ENCODE peak calls at places on chromosomes 2 and 18, in six cellular contexts. C, V, D, L, P and Y are unnamed samples.

GRCh38 chr18:50666536-50666935 is 106.6 kb downstream of the MAPK4 start:
- DNase-seq in C (no peak), V (no peak), D (no peak), L (no peak), P (no peak), Y (no peak)

GRCh38 chr2:123362671-123363070 is 662.4 kb upstream of the CNTNAP5 start:
- DNase-seq in C (no peak), V (no peak), D (no peak), L (no peak), P (no peak), Y (no peak)

GRCh38 chr2:43841949-43842865 is 3.4 kb downstream of the ABCG8 start:
- DNase-seq in C (no peak), V (no peak), D (no peak), L (no peak), P (no peak), Y (no peak)

GRCh38 chr2:211085056-211085680 is 528.8 kb downstream of the CPS1 start:
- DNase-seq in C (no peak), V (peak), D (no peak), L (no peak), P (peak), Y (peak)

GRCh38 chr2:54456526-54457325 is 599 bp downstream of the SPTBN1 start:
- DNase-seq in C (no peak), V (peak), D (peak), L (peak), P (peak), Y (no peak)

GRCh38 chr18:22065311-22065710 is 104.1 kb upstream of the GATA6 start:
- DNase-seq in C (no peak), V (no peak), D (no peak), L (no peak), P (no peak), Y (no peak)

GRCh38 chr2:173214213-173214612 is 138.6 kb downstream of the MAP3K20 start:
- DNase-seq in C (no peak), V (no peak), D (no peak), L (no peak), P (no peak), Y (no peak)

GRCh38 chr2:238379096-238379810 is 47.5 kb upstream of the ASB1 start:
- DNase-seq in C (peak), V (no peak), D (no peak), L (no peak), P (peak), Y (no peak)

GRCh38 chr2:2328847-2329246 is 2.2 kb downstream of the MYT1L start:
- DNase-seq in C (no peak), V (peak), D (no peak), L (peak), P (no peak), Y (peak)

GRCh38 chr2:221360742-221361141 is 211.4 kb downstream of the EPHA4 start:
- DNase-seq in C (no peak), V (no peak), D (no peak), L (no peak), P (peak), Y (no peak)

GRCh38 chr18:75070625-75071483 is 138.1 kb downstream of the PTGR3 start:
- DNase-seq in C (peak), V (peak), D (peak), L (no peak), P (peak), Y (peak)

GRCh38 chr2:217286833-217287232 is 427.0 kb upstream of the TNP1 start:
- DNase-seq in C (no peak), V (no peak), D (no peak), L (no peak), P (peak), Y (no peak)

GRCh38 chr2:1625281-1626001 is 118.9 kb downstream of the PXDN start:
- DNase-seq in C (no peak), V (no peak), D (no peak), L (peak), P (peak), Y (no peak)

GRCh38 chr2:191645807-191646611 is 31.9 kb upstream of the NABP1 start:
- DNase-seq in C (no peak), V (no peak), D (no peak), L (no peak), P (no peak), Y (no peak)

GRCh38 chr18:65954372-65954771 is 203.6 kb downstream of the CDH7 start:
- DNase-seq in C (no peak), V (no peak), D (no peak), L (no peak), P (no peak), Y (no peak)

GRCh38 chr2:98749053-98749450 is 18.1 kb upstream of the MGAT4A start:
- DNase-seq in C (no peak), V (no peak), D (peak), L (no peak), P (no peak), Y (no peak)

GRCh38 chr2:241083091-241083415 is 19.0 kb downstream of the MTERF4 start:
- DNase-seq in C (no peak), V (no peak), D (no peak), L (no peak), P (no peak), Y (no peak)

GRCh38 chr2:15912203-15912602 is 28.1 kb upstream of the MYCN start:
- DNase-seq in C (no peak), V (no peak), D (peak), L (no peak), P (peak), Y (no peak)

GRCh38 chr2:71894266-71894665 is 253.4 kb downstream of the CYP26B1 start:
- DNase-seq in C (no peak), V (no peak), D (no peak), L (peak), P (no peak), Y (no peak)

GRCh38 chr2:38374978-38375377 is 2.1 kb downstream of the ATL2 start:
- DNase-seq in C (no peak), V (no peak), D (no peak), L (no peak), P (no peak), Y (no peak)

GRCh38 chr2:122528958-122529670 is 773.7 kb downstream of the TSN start:
- DNase-seq in C (no peak), V (no peak), D (no peak), L (no peak), P (peak), Y (no peak)

GRCh38 chr2:173171924-173172643 is 96.4 kb downstream of the MAP3K20 start:
- DNase-seq in C (no peak), V (no peak), D (no peak), L (no peak), P (peak), Y (no peak)

GRCh38 chr2:136444323-136444722 is 321.0 kb upstream of the THSD7B start:
- DNase-seq in C (no peak), V (no peak), D (no peak), L (no peak), P (no peak), Y (no peak)

GRCh38 chr2:197212344-197213262 is 98.0 kb downstream of the ANKRD44 start:
- DNase-seq in C (peak), V (no peak), D (no peak), L (no peak), P (no peak), Y (no peak)

GRCh38 chr2:151049746-151050145 is 211.9 kb downstream of the RBM43 start:
- DNase-seq in C (no peak), V (no peak), D (no peak), L (no peak), P (peak), Y (no peak)

GRCh38 chr2:222627764-222628163 is 28.1 kb downstream of the FARSB start:
- DNase-seq in C (no peak), V (no peak), D (no peak), L (no peak), P (no peak), Y (no peak)

GRCh38 chr2:170679607-170680079 is 35.5 kb upstream of the SP5 start:
- DNase-seq in C (no peak), V (peak), D (peak), L (no peak), P (no peak), Y (no peak)

GRCh38 chr2:239268549-239268948 is 132.3 kb downstream of the HDAC4 start:
- DNase-seq in C (no peak), V (no peak), D (no peak), L (no peak), P (no peak), Y (no peak)

GRCh38 chr2:24721470-24721869 is 71.7 kb downstream of the PTRHD1 start:
- DNase-seq in C (no peak), V (peak), D (peak), L (no peak), P (peak), Y (no peak)

GRCh38 chr2:171807831-171808393 is 86.1 kb downstream of the SLC25A12 start:
- DNase-seq in C (no peak), V (no peak), D (no peak), L (no peak), P (no peak), Y (no peak)

GRCh38 chr2:153156743-153157142 is 321.8 kb downstream of the RPRM start:
- DNase-seq in C (no peak), V (no peak), D (no peak), L (no peak), P (no peak), Y (no peak)

GRCh38 chr2:129142465-129142864 is 823.8 kb upstream of the HS6ST1 start:
- DNase-seq in C (no peak), V (no peak), D (no peak), L (no peak), P (no peak), Y (no peak)

GRCh38 chr2:29405707-29406106 is 290.5 kb downstream of the CLIP4 start:
- DNase-seq in C (no peak), V (no peak), D (no peak), L (no peak), P (no peak), Y (no peak)